ENCODE peak calls at places on chromosomes 16 and 17, in ten cellular contexts. N is dorsolateral prefrontal cortex, G is astrocyte of the spinal cord, Z is IMR-90, H is nephron progenitor cell, U is GM23338, W is hepatocyte, D is AG10803, J is endodermal cell, C is mucosa of descending colon. Q is an unnamed sample.

GRCh38 chr16:1470543-1471251 is 4.1 kb downstream of the CLCN7 start:
- DNase-seq in N (no peak), G (no peak), Z (peak), H (no peak), U (no peak), W (no peak), D (peak), J (no peak), C (no peak), Q (no peak)

GRCh38 chr16:51762081-51762995 is 611.3 kb upstream of the SALL1 start:
- DNase-seq in N (peak), G (peak), Z (peak), H (peak), U (peak), W (peak), D (peak), J (peak), C (peak), Q (peak)

GRCh38 chr17:17900615-17901520 is 64.1 kb upstream of the SREBF1 start:
- DNase-seq in N (peak), G (peak), Z (peak), H (no peak), U (no peak), W (peak), D (peak), J (peak), C (peak), Q (peak)

GRCh38 chr17:15103785-15104184 is 161.3 kb downstream of the PMP22 start:
- DNase-seq in N (no peak), G (no peak), Z (no peak), H (no peak), U (no peak), W (no peak), D (no peak), J (no peak), C (no peak), Q (no peak)

GRCh38 chr16:88519938-88520653 is 50.1 kb upstream of the ZC3H18 start:
- DNase-seq in N (no peak), G (no peak), Z (no peak), H (no peak), U (no peak), W (no peak), D (no peak), J (no peak), C (no peak), Q (no peak)

GRCh38 chr16:68760671-68761275 is 23.7 kb downstream of the CDH1 start:
- DNase-seq in N (peak), G (no peak), Z (peak), H (no peak), U (no peak), W (peak), D (no peak), J (no peak), C (no peak), Q (peak)

GRCh38 chr17:55356440-55357328 is 65.0 kb downstream of the MMD start:
- DNase-seq in N (peak), G (peak), Z (peak), H (peak), U (peak), W (peak), D (peak), J (peak), C (peak), Q (peak)

GRCh38 chr16:4580245-4580644 is 24.1 kb downstream of the C16orf96 start:
- DNase-seq in N (no peak), G (peak), Z (no peak), H (no peak), U (no peak), W (no peak), D (peak), J (no peak), C (no peak), Q (peak)

GRCh38 chr17:80931421-80932265 is 60.0 kb upstream of the CHMP6 start:
- DNase-seq in N (no peak), G (peak), Z (peak), H (no peak), U (peak), W (peak), D (peak), J (peak), C (no peak), Q (peak)

GRCh38 chr17:29573558-29573870 is 5.0 kb downstream of the TP53I13 start:
- DNase-seq in N (no peak), G (no peak), Z (no peak), H (no peak), U (no peak), W (no peak), D (no peak), J (no peak), C (peak), Q (no peak)

DNA sequence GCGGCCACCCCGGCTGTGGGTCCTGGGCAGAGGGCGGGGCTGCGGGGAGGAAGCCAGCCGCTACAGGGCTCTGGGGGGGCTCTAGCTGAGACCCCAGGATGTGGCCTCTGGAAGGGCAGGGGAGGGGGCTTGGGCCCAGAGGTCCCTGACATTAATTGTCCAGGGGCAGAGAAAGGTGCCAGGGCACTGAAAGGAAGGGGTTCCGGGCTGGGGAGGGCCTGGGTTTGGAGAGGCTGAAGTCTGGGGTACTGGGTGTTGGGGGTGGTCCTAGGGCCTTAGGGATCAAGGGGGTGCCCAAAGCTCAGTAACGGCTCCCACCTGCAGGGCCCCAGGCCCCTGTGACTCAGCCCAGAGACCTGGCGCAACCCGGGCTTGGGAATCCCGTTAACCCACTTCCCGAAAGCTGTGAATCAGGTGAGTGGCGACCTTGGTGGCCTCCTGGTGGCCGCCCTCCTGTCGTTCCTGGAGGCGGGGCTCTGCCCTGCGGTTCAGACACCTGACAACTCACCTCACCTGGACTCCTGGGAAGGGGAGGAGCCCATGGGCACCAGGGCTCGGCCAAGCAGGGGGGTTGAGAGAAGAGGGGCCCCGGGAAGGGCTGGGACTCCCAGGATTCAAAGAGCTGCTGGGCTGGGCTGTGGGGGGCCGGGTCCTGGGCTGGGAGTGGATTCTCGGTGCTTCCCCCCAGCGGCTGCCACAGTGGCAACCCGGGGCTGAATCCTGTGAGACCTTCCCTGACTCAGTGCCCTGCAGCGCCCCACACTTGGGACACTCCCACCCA is 465 bp upstream of the PRSS22 start:
- DNase-seq in N (no peak), G (no peak), Z (no peak), H (no peak), U (peak), W (peak), D (no peak), J (peak), C (peak), Q (no peak)
- TF ChIP-seq CTCF in N (no peak), G (no peak), Z (no peak), H (no peak), U (peak), W (no peak), D (no peak), J (peak), C (no peak), Q (no peak)

DNA sequence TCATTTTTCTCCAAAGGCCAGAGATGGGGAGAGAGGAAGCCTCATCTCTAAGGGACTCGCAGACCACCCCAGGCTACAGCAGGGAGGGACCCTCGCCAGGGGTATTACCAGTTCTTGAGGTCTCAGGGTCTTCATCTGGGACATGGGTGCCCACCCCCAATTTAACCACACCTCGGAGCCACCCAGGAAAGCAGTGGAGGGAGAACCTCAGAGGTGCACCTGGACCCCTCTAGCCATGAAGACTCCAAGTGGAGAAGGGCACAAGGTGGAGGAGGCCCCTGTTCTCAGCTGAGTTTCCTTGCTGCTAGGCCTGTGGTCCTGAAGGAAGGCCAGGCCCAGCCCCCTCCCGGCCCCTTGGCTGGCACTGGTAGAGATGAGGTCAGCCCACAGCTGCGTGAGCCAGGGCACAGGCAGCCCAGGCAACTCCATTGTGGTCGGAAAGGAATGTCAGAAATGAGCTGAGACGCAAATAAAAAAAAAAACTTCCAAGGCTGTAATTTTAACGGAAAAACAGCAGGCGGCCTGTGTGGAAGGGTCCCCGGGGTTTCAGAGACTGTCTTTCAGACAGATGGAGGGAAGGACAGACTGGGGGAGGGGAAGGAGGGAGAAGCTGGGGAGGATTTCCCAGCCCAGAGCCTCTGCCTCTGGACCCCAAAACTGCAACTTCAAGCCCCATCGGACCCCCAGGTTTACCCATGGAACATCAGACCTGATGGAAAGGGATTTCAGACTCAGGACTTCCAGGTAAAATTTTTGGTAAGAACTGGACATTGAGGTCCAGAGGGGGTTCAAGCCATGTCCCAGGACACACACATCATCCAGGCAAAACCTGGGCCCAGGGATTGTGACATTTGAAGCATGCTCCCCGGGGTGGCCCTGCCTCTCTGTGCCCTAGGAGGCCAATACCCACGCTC is 25.5 kb upstream of the MRPS23 start:
- DNase-seq in N (peak), G (peak), Z (peak), H (peak), U (peak), W (peak), D (peak), J (peak), C (peak), Q (peak)
- TF ChIP-seq CTCF in N (peak), G (peak), Z (peak), H (peak), U (no peak), W (peak), D (peak), J (peak), C (no peak), Q (peak)

DNA sequence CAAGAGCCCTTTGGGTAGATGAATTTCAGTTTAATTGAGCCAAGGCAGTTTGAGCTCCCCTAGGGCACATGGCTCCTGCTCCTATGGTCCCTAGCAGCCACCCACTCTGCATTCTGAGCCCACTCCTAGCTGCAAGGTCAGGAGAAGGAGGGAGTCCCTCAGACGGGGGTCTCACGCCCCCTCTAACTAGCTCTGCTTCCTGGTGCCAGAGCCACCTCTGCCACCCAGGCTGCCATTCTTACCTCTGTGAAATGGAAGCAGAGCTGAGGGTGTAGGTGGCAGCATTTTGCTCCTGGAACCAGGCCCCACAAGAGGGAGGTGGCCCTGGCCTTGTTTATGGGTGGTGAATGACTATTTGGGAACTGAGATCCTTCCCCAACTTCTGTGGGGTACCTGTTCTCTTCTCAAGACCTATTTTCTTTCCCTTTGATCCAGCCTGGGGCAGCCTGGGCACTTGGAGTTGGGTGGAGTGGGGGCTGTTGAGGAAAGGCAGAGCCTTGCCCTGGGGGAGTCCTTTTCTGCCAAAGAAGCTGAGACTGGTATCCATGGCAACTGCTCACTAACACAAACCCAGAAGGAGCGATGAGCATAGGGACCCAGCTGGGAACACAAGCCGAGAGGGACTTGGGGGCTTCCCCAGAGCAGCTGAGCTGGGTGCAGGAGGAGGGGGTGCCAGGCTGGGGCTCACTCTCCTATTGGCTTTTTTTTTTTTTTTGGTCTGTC is 4.8 kb downstream of the SPNS2 start:
- DNase-seq in N (no peak), G (no peak), Z (no peak), H (no peak), U (no peak), W (no peak), D (no peak), J (no peak), C (no peak), Q (no peak)
- TF ChIP-seq CTCF in N (no peak), G (no peak), Z (no peak), H (no peak), U (no peak), W (no peak), D (no peak), J (no peak), C (no peak), Q (no peak)

GRCh38 chr17:37212184-37212583 is 163.6 kb upstream of the C17orf78 start:
- DNase-seq in N (no peak), G (peak), Z (no peak), H (no peak), U (no peak), W (no peak), D (no peak), J (no peak), C (no peak), Q (peak)
- TF ChIP-seq CTCF in N (peak), G (no peak), Z (peak), H (no peak), U (no peak), W (peak), D (peak), J (no peak), C (no peak), Q (peak)

GRCh38 chr16:85238233-85238647 is 126.0 kb upstream of the CIBAR2 start:
- DNase-seq in N (peak), G (peak), Z (peak), H (peak), U (peak), W (peak), D (peak), J (peak), C (peak), Q (peak)
- TF ChIP-seq CTCF in N (no peak), G (peak), Z (peak), H (peak), U (peak), W (peak), D (peak), J (peak), C (no peak), Q (peak)